ENCODE peak calls at places on chromosomes 16 and 17, in eight cellular contexts. O, N, G, R, B, Z, F and C are unnamed samples.

GRCh38 chr17:50668025-50668837 is 33.5 kb downstream of the ABCC3 start:
- DNase-seq in O (no peak), N (no peak), G (peak; percentile 81), R (no peak), B (no peak), Z (no peak), F (no peak), C (peak; percentile 33)

GRCh38 chr16:47731252-47731651 is 270.1 kb downstream of the PHKB start:
- DNase-seq in O (no peak), N (no peak), G (no peak), R (peak; percentile 25), B (no peak), Z (peak; percentile 13), F (no peak), C (no peak)

GRCh38 chr17:17704931-17705330 is 23.7 kb downstream of the RAI1 start:
- DNase-seq in O (no peak), N (no peak), G (no peak), R (no peak), B (no peak), Z (no peak), F (no peak), C (no peak)

GRCh38 chr17:74631468-74632195 is 8.1 kb upstream of the CD300E start:
- DNase-seq in O (no peak), N (no peak), G (peak; percentile 38), R (no peak), B (no peak), Z (no peak), F (no peak), C (no peak)

GRCh38 chr17:55722742-55723487 is at the start of gene TMEM100:
- DNase-seq in O (peak; percentile 69), N (peak; percentile 23), G (no peak), R (peak; percentile 34), B (no peak), Z (peak; percentile 31), F (no peak), C (peak; percentile 91)

GRCh38 chr17:10772425-10773380 is 31.2 kb downstream of the TMEM238L start:
- DNase-seq in O (no peak), N (no peak), G (peak; percentile 76), R (no peak), B (peak; percentile 66), Z (peak; percentile 25), F (peak; percentile 77), C (peak; percentile 98)

GRCh38 chr17:75757086-75757681 is 7.8 kb downstream of the GALK1 start:
- DNase-seq in O (no peak), N (no peak), G (peak; percentile 22), R (no peak), B (no peak), Z (no peak), F (no peak), C (no peak)

GRCh38 chr17:64331946-64332493 is 58.6 kb downstream of the PECAM1 start:
- DNase-seq in O (peak; percentile 84), N (peak; percentile 59), G (no peak), R (no peak), B (no peak), Z (no peak), F (peak; percentile 23), C (no peak)

GRCh38 chr17:33811006-33811760 is 443.9 kb upstream of the CCL2 start:
- DNase-seq in O (no peak), N (no peak), G (no peak), R (no peak), B (no peak), Z (no peak), F (no peak), C (no peak)

GRCh38 chr16:47939690-47940089 is 216.1 kb downstream of the ABCC12 start:
- DNase-seq in O (no peak), N (no peak), G (no peak), R (no peak), B (no peak), Z (no peak), F (no peak), C (no peak)

GRCh38 chr17:80947200-80947940 is 44.3 kb upstream of the CHMP6 start:
- DNase-seq in O (no peak), N (no peak), G (no peak), R (no peak), B (no peak), Z (no peak), F (no peak), C (no peak)

DNA sequence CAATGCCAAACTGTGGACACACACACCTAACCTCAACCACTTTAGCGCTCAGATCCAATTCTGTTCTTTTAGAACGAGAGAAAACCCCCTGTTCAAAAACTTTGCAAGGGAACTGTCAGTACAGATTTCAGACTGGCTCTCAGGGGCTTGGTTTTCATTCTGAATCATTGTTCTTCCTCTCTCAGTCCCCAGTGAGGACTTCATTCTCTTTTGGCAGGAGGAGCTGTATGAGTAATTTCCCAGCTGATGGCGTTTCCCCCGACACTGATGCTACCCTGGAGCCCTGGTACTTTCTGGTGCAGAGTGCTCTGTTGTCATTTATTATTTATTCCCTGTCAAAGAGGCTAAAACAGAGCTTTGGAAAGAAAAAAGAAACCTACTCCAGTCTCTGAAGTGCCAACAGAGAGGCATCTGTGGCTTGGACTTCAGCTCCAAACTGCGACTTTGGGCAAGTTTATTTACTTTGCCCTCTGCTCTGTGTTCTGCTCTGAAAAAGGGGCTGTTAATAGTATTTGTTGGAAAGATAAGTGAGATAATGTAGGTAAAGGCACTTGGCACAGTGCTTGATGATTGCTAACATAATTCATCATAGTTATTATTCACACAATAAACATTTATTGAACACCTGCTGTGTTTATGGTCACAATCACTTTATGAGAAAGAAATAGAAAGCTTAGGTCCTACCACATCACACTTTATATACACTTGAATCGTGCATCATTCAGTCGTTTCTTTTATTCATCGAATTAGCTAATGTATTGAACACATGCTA is 28.3 kb downstream of the ETV4 start:
- DNase-seq in O (no peak), N (no peak), G (no peak), R (no peak), B (no peak), Z (no peak), F (no peak), C (no peak)
- H3K4me3 ChIP-seq in O (no peak overlapping the region), N (no peak overlapping the region), G (no peak overlapping the region), R (no peak overlapping the region), B (no peak overlapping the region), Z (no peak overlapping the region), F (no peak overlapping the region), C (no peak overlapping the region)

GRCh38 chr16:67202426-67202825 is 3.5 kb downstream of the ELMO3 start:
- DNase-seq in O (no peak), N (no peak), G (peak; percentile 45), R (no peak), B (no peak), Z (no peak), F (no peak), C (no peak)
- H3K36me3 ChIP-seq in O (peaks cover 17% of the 10 kb centered on the region), N (no peaks in the 10 kb centered on the region), G (peaks cover 2% of the 10 kb centered on the region), R (no peaks in the 10 kb centered on the region), B (peaks cover 30% of the 10 kb centered on the region), Z (peaks cover 38% of the 10 kb centered on the region), F (peaks cover 16% of the 10 kb centered on the region), C (peaks cover 30% of the 10 kb centered on the region)

GRCh38 chr17:60524463-60525346 is 1.3 kb downstream of the APPBP2 start:
- DNase-seq in O (no peak), N (no peak), G (no peak), R (no peak), B (no peak), Z (no peak), F (no peak), C (peak; percentile 29)

GRCh38 chr17:60522889-60523626 is 3.0 kb downstream of the APPBP2 start:
- DNase-seq in O (no peak), N (no peak), G (no peak), R (no peak), B (no peak), Z (no peak), F (no peak), C (no peak)

GRCh38 chr17:60525347-60525623 is 757 bp downstream of the APPBP2 start:
- DNase-seq in O (peak; percentile 29), N (no peak), G (no peak), R (no peak), B (no peak), Z (peak; percentile 7), F (peak; percentile 81), C (no peak)

GRCh38 chr17:60525624-60526514 is at the start of gene APPBP2:
- DNase-seq in O (peak; percentile 89), N (peak; percentile 90), G (peak; percentile 91), R (peak; percentile 43), B (peak; percentile 86), Z (peak; percentile 82), F (peak; percentile 88), C (peak; percentile 93)

GRCh38 chr17:60523822-60524221 is 2.2 kb downstream of the APPBP2 start:
- DNase-seq in O (no peak), N (no peak), G (no peak), R (no peak), B (no peak), Z (no peak), F (no peak), C (no peak)
- H3K4me3 ChIP-seq in O (peak overlapping the region; percentile 94), N (peak overlapping the region; percentile 81), G (no peak overlapping the region), R (peak overlapping the region; percentile 77), B (peak overlapping the region; percentile 99), Z (peak overlapping the region; percentile 94), F (no peak overlapping the region), C (peak overlapping the region; percentile 91)

GRCh38 chr16:69160192-69160591 is 26.8 kb upstream of the SNTB2 start:
- DNase-seq in O (no peak), N (no peak), G (no peak), R (no peak), B (no peak), Z (no peak), F (no peak), C (no peak)
- H3K36me3 ChIP-seq in O (peaks cover 39% of the 10 kb centered on the region), N (no peaks in the 10 kb centered on the region), G (peaks cover 26% of the 10 kb centered on the region), R (peaks cover 1% of the 10 kb centered on the region), B (peaks cover 33% of the 10 kb centered on the region), Z (peaks cover 30% of the 10 kb centered on the region), F (no peaks in the 10 kb centered on the region), C (peaks cover 82% of the 10 kb centered on the region)

GRCh38 chr17:44356241-44356640 is 7.4 kb downstream of the FAM171A2 start:
- DNase-seq in O (no peak), N (no peak), G (peak; percentile 60), R (no peak), B (no peak), Z (no peak), F (no peak), C (no peak)
- H3K4me3 ChIP-seq in O (no peak overlapping the region), N (no peak overlapping the region), G (no peak overlapping the region), R (no peak overlapping the region), B (no peak overlapping the region), Z (no peak overlapping the region), F (no peak overlapping the region), C (no peak overlapping the region)

GRCh38 chr16:84565669-84566495 is 52.0 kb downstream of the COTL1 start:
- DNase-seq in O (no peak), N (no peak), G (no peak), R (no peak), B (no peak), Z (no peak), F (no peak), C (no peak)

GRCh38 chr16:84569382-84569987 is 48.4 kb downstream of the COTL1 start:
- DNase-seq in O (no peak), N (no peak), G (no peak), R (no peak), B (no peak), Z (no peak), F (peak; percentile 56), C (no peak)

GRCh38 chr16:84568066-84568465 is 49.8 kb downstream of the COTL1 start:
- DNase-seq in O (no peak), N (no peak), G (no peak), R (no peak), B (no peak), Z (no peak), F (no peak), C (no peak)

GRCh38 chr16:84567446-84567962 is 50.4 kb downstream of the COTL1 start:
- DNase-seq in O (no peak), N (no peak), G (no peak), R (no peak), B (no peak), Z (no peak), F (no peak), C (no peak)

GRCh38 chr16:84566580-84567244 is 51.2 kb downstream of the COTL1 start:
- DNase-seq in O (no peak), N (no peak), G (peak; percentile 69), R (no peak), B (no peak), Z (no peak), F (no peak), C (no peak)
- H3K36me3 ChIP-seq in O (no peaks in the 10 kb centered on the region), N (no peaks in the 10 kb centered on the region), G (peaks cover 1% of the 10 kb centered on the region), R (peaks cover 3% of the 10 kb centered on the region), B (peaks cover 26% of the 10 kb centered on the region), Z (no peaks in the 10 kb centered on the region), F (no peaks in the 10 kb centered on the region), C (no peaks in the 10 kb centered on the region)